ENCODE peak calls at places on chromosomes 13 and 19, in four cellular contexts. V is suprapubic skin, O is choroid plexus epithelial cell, Y is HFF-Myc. H is an unnamed sample.
A peak's percentile ranks its signal among the peaks of the same experiment; 100 is the strongest.

GRCh38 chr19:46297700-46298476 is 1.0 kb downstream of the HIF3A start:
- DNase-seq in V (peak; percentile 81), O (peak; percentile 82), Y (no peak), H (peak; percentile 94)

GRCh38 chr13:36395280-36395679 is 37.0 kb upstream of the CCNA1 start:
- DNase-seq in Y (peak; percentile 30), O (peak; percentile 85), V (no peak), H (peak; percentile 81)

GRCh38 chr13:110236431-110236830 is 70.5 kb downstream of the COL4A1 start:
- DNase-seq in O (no peak), V (no peak), Y (no peak), H (no peak)

GRCh38 chr13:42170029-42170428 is 101.9 kb upstream of the AKAP11 start:
- DNase-seq in Y (no peak), V (no peak), O (no peak), H (no peak)

GRCh38 chr13:101473458-101473857 is 21.0 kb downstream of the ITGBL1 start:
- DNase-seq in V (peak; percentile 67), O (peak; percentile 93), Y (no peak), H (peak; percentile 83)

GRCh38 chr19:51295382-51296126 is 15.9 kb upstream of the IGLON5 start:
- DNase-seq in Y (no peak), V (no peak), O (no peak), H (no peak)

GRCh38 chr19:33390908-33391630 is 17.6 kb downstream of the CEBPG start:
- DNase-seq in V (peak; percentile 70), Y (no peak), O (no peak), H (no peak)

GRCh38 chr13:35720690-35721554 is 244.4 kb upstream of the MAB21L1 start:
- DNase-seq in V (no peak), Y (no peak), O (peak; percentile 60), H (peak; percentile 62)

GRCh38 chr19:1244693-1245451 is 3.3 kb downstream of the ATP5F1D start:
- DNase-seq in O (no peak), Y (no peak), V (peak; percentile 88), H (no peak)

GRCh38 chr13:84994582-84994981 is 804.6 kb downstream of the SLITRK6 start:
- DNase-seq in Y (no peak), V (no peak), O (peak; percentile 4), H (no peak)

GRCh38 chr19:50772408-50773311 is 2.4 kb downstream of the GPR32 start:
- DNase-seq in O (peak; percentile 28), Y (no peak), V (no peak), H (peak; percentile 48)

GRCh38 chr13:111319998-111320911 is at the start of gene TEX29:
- DNase-seq in Y (no peak), V (no peak), O (no peak), H (no peak)

GRCh38 chr13:107099661-107100060 is 531.7 kb upstream of the ARGLU1 start:
- DNase-seq in O (peak; percentile 45), Y (no peak), V (no peak), H (peak; percentile 2)

GRCh38 chr19:35509018-35509652 is 4.3 kb downstream of the DMKN start:
- DNase-seq in V (no peak), O (peak; percentile 12), Y (no peak), H (no peak)

GRCh38 chr13:28574617-28575142 is 79.8 kb upstream of the FLT1 start:
- DNase-seq in O (peak; percentile 94), V (no peak), Y (peak; percentile 96), H (peak; percentile 91)

GRCh38 chr13:22748866-22749586 is 431.8 kb upstream of the SGCG start:
- DNase-seq in Y (no peak), V (no peak), O (no peak), H (peak; percentile 8)
- H3K4me3 ChIP-seq in Y (no peak overlapping the region), V (no peak overlapping the region), O (no peak overlapping the region), H (no peak overlapping the region)

GRCh38 chr19:41888926-41889325 is 5.9 kb downstream of the ARHGEF1 start:
- DNase-seq in Y (no peak), O (no peak), V (no peak), H (no peak)
- H3K4me3 ChIP-seq in Y (no peak overlapping the region), O (no peak overlapping the region), V (no peak overlapping the region), H (no peak overlapping the region)

GRCh38 chr19:40570313-40571004 is 6.2 kb upstream of the SHKBP1 start:
- DNase-seq in V (peak; percentile 99), Y (peak; percentile 96), O (peak; percentile 100), H (peak; percentile 100)

GRCh38 chr19:40567750-40568494 is 8.8 kb upstream of the SHKBP1 start:
- DNase-seq in V (no peak), Y (no peak), O (no peak), H (no peak)

GRCh38 chr19:40567040-40567749 is 9.5 kb upstream of the SHKBP1 start:
- DNase-seq in O (no peak), Y (no peak), V (no peak), H (no peak)

GRCh38 chr19:40571831-40572495 is 4.7 kb upstream of the SHKBP1 start:
- DNase-seq in Y (no peak), V (no peak), O (no peak), H (no peak)

GRCh38 chr19:40571005-40571318 is 5.7 kb upstream of the SHKBP1 start:
- DNase-seq in Y (no peak), V (no peak), O (no peak), H (no peak)
- H3K4me3 ChIP-seq in Y (no peak overlapping the region), V (no peak overlapping the region), O (no peak overlapping the region), H (no peak overlapping the region)

GRCh38 chr13:21478881-21479808 is 20.0 kb upstream of the ZDHHC20 start:
- DNase-seq in V (no peak), O (peak; percentile 88), Y (peak; percentile 64), H (peak; percentile 86)
- H3K4me3 ChIP-seq in V (peak overlapping the region; percentile 29), O (peak overlapping the region; percentile 44), Y (no peak overlapping the region), H (no peak overlapping the region)

GRCh38 chr19:45216677-45217076 is 28.5 kb downstream of the EXOC3L2 start:
- DNase-seq in Y (no peak), V (no peak), O (no peak), H (no peak)
- H3K4me3 ChIP-seq in Y (no peak overlapping the region), V (no peak overlapping the region), O (no peak overlapping the region), H (no peak overlapping the region)

DNA sequence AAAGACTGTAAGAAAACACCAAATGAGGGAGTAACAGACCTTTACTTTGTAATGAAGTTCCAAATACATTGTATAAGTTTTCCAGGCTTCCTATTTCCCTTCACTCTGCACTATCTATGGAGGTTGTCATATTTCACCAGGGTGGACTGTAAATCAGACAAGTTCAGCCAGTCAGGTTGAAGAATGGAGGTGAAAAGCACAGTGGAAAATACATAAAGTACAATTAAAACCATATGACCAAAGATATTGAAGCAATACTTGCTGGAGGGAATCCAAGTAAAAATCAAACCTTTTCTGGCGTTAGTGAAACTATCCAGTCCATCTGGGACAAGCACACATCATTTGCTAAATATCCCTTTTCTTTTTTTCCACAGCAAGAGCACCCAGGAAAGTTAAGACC is 3.2 kb downstream of the LHFPL6 start:
- DNase-seq in V (no peak), O (peak; percentile 54), Y (peak; percentile 26), H (peak; percentile 49)
- H3K4me3 ChIP-seq in V (peak overlapping the region; percentile 88), O (peak overlapping the region; percentile 82), Y (no peak overlapping the region), H (peak overlapping the region; percentile 92)

DNA sequence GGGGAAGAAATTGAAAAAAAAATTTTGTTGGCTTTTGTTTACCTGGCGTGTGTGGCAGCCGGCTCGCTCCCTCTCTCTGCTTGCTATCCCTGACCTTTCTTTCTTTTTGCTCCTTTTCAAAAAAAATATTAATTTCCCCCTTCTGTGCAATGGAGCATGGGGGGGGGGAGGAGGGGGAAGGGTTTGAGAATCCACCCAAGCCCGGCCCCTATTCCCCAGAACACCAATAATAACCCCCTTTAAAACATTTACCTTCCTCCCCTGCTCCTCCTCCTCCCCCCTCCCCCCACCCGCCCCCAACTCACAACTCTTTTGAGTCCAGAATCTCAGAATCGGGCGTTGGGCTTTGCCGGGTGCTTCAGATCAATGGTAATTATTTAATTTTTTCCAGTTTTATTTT is 28.4 kb downstream of the NFIX start:
- DNase-seq in O (no peak), Y (no peak), V (no peak), H (peak; percentile 63)
- H3K4me3 ChIP-seq in O (peak overlapping the region; percentile 58), Y (peak overlapping the region; percentile 53), V (peak overlapping the region; percentile 55), H (peak overlapping the region; percentile 55)

GRCh38 chr19:7482584-7483439 is 6.0 kb downstream of the PEX11G start:
- DNase-seq in Y (no peak), V (no peak), O (no peak), H (no peak)
- H3K4me3 ChIP-seq in Y (no peak overlapping the region), V (no peak overlapping the region), O (no peak overlapping the region), H (no peak overlapping the region)

GRCh38 chr19:49678970-49679831 is 2.1 kb downstream of the PRMT1 start:
- DNase-seq in V (no peak), O (no peak), Y (no peak), H (no peak)
- H3K4me3 ChIP-seq in V (no peak overlapping the region), O (no peak overlapping the region), Y (peak overlapping the region; percentile 99), H (no peak overlapping the region)

H was measured in cardiac fibroblast.